ENCODE peak calls at places on chromosomes 5 and 9, in eight cellular contexts. T is lower lobe of right lung; M is HL-60; C is skeletal muscle cell; D is AG04449; K is CD8-positive, alpha-beta T cell; X is fibroblast of lung; W is heart left ventricle. U is an unnamed sample.

GRCh38 chr5:143340891-143341685 is 62.4 kb downstream of the NR3C1 start:
- DNase-seq in K (no peak), M (no peak), W (no peak), D (no peak), X (peak), T (no peak), C (no peak), U (no peak)

GRCh38 chr5:180787025-180787424 is 15.6 kb downstream of the MGAT1 start:
- DNase-seq in K (no peak), W (no peak), M (no peak), C (no peak), T (no peak), D (no peak), X (no peak), U (no peak)

GRCh38 chr9:110669439-110669838 is 848 bp downstream of the MUSK start:
- DNase-seq in X (peak), K (no peak), M (no peak), C (no peak), W (no peak), T (no peak), D (no peak), U (no peak)

GRCh38 chr9:137578518-137579258 is at the start of gene DPH7:
- DNase-seq in K (peak), W (peak), X (peak), C (peak), T (peak), D (peak), M (peak), U (peak)

GRCh38 chr5:106072208-106072607 is 1598.5 kb downstream of the EFNA5 start:
- DNase-seq in D (no peak), M (no peak), C (no peak), X (no peak), K (no peak), W (no peak), T (no peak), U (no peak)

GRCh38 chr5:138450971-138451370 is 12.1 kb downstream of the REEP2 start:
- DNase-seq in C (no peak), X (no peak), W (no peak), M (no peak), T (no peak), D (no peak), K (no peak), U (no peak)

GRCh38 chr5:43036409-43036808 is 3.7 kb downstream of the ANXA2R start:
- DNase-seq in K (no peak), C (no peak), W (no peak), M (no peak), D (no peak), X (peak), T (no peak), U (no peak)

GRCh38 chr5:113606298-113607134 is 93.0 kb downstream of the YTHDC2 start:
- DNase-seq in X (peak), M (peak), D (no peak), C (no peak), W (peak), T (no peak), K (peak), U (peak)

GRCh38 chr5:134131578-134132350 is 17.3 kb downstream of the TCF7 start:
- DNase-seq in D (no peak), C (no peak), M (no peak), K (no peak), W (no peak), X (no peak), T (peak), U (no peak)

GRCh38 chr9:95284667-95285066 is 32.8 kb downstream of the FANCC start:
- DNase-seq in X (no peak), D (no peak), K (no peak), C (no peak), T (no peak), W (no peak), M (no peak), U (no peak)

GRCh38 chr5:38265546-38266179 is 7.3 kb downstream of the EGFLAM start:
- DNase-seq in K (peak), T (no peak), C (no peak), W (no peak), X (peak), M (peak), D (no peak), U (peak)

GRCh38 chr5:38468202-38468656 is 88.2 kb downstream of the LIFR start:
- DNase-seq in W (no peak), D (peak), M (no peak), X (peak), K (no peak), T (no peak), C (peak), U (peak)

GRCh38 chr5:40220260-40220659 is 459.5 kb upstream of the PTGER4 start:
- DNase-seq in K (no peak), M (no peak), X (peak), C (no peak), D (no peak), W (no peak), T (no peak), U (no peak)

GRCh38 chr5:126054593-126055347 is 368.4 kb upstream of the GRAMD2B start:
- DNase-seq in D (no peak), C (no peak), K (no peak), T (no peak), X (peak), W (no peak), M (no peak), U (no peak)

GRCh38 chr5:124494540-124495116 is 251.8 kb downstream of the ZNF608 start:
- DNase-seq in D (peak), W (no peak), T (no peak), C (no peak), K (no peak), M (no peak), X (no peak), U (no peak)

GRCh38 chr5:176700239-176700847 is 53.1 kb downstream of the TSPAN17 start:
- DNase-seq in K (no peak), D (no peak), M (peak), X (no peak), W (peak), T (no peak), C (no peak), U (no peak)

GRCh38 chr9:917730-918129 is 58.7 kb upstream of the DMRT3 start:
- DNase-seq in W (no peak), D (no peak), C (no peak), K (no peak), M (no peak), X (no peak), T (no peak), U (no peak)

GRCh38 chr5:73214921-73215490 is 42.0 kb downstream of the TMEM174 start:
- DNase-seq in K (no peak), T (no peak), M (no peak), D (no peak), X (no peak), C (no peak), W (no peak), U (no peak)

GRCh38 chr5:10563132-10563939 is 534 bp upstream of the ANKRD33B start:
- DNase-seq in X (peak), W (peak), D (no peak), K (peak), M (peak), T (peak), C (no peak), U (no peak)

GRCh38 chr5:110757118-110757729 is 18.4 kb downstream of the SLC25A46 start:
- DNase-seq in T (no peak), W (no peak), D (no peak), K (no peak), M (no peak), C (no peak), X (peak), U (no peak)

GRCh38 chr5:180718810-180719453 is 20.9 kb downstream of the OR2Y1 start:
- DNase-seq in X (peak), C (no peak), D (no peak), K (peak), T (no peak), W (no peak), M (peak), U (peak)

GRCh38 chr5:176133289-176133870 is 104.8 kb upstream of the SIMC1 start:
- DNase-seq in K (no peak), C (no peak), T (no peak), W (no peak), X (no peak), D (no peak), M (no peak), U (no peak)

GRCh38 chr5:113232667-113233066 is 202.1 kb downstream of the TSSK1B start:
- DNase-seq in T (no peak), K (no peak), C (no peak), D (no peak), M (no peak), X (peak), W (no peak), U (no peak)

GRCh38 chr5:154444559-154445421 is 1.0 kb upstream of the SAP30L start:
- DNase-seq in C (no peak), X (no peak), D (no peak), W (peak), K (peak), M (peak), T (no peak), U (no peak)

GRCh38 chr9:112546149-112547012 is 59.8 kb downstream of the KIAA1958 start:
- DNase-seq in K (no peak), M (no peak), W (no peak), X (peak), T (no peak), C (no peak), D (no peak), U (no peak)

GRCh38 chr9:99083051-99083450 is 21.9 kb upstream of the TGFBR1 start:
- DNase-seq in K (no peak), T (no peak), W (no peak), C (no peak), X (no peak), M (no peak), D (no peak), U (no peak)

GRCh38 chr5:110768138-110768845 is 29.5 kb downstream of the SLC25A46 start:
- DNase-seq in C (peak), T (no peak), X (peak), M (no peak), W (no peak), D (no peak), K (no peak), U (no peak)

GRCh38 chr9:19174127-19174921 is 47.0 kb upstream of the PLIN2 start:
- DNase-seq in X (peak), M (peak), D (peak), W (peak), C (peak), T (no peak), K (no peak), U (peak)

GRCh38 chr9:127119319-127119709 is 3.1 kb downstream of the ANGPTL2 start:
- DNase-seq in D (no peak), W (no peak), T (no peak), X (no peak), K (no peak), M (no peak), C (no peak), U (no peak)

GRCh38 chr5:54520438-54520846 is 2.9 kb downstream of the SNX18 start:
- DNase-seq in W (peak), M (peak), C (no peak), D (no peak), T (no peak), K (no peak), X (peak), U (no peak)

GRCh38 chr5:113193311-113193978 is 216.8 kb downstream of the DCP2 start:
- DNase-seq in K (no peak), X (no peak), C (no peak), M (no peak), D (no peak), T (no peak), W (no peak), U (no peak)

GRCh38 chr5:153629027-153629426 is 138.6 kb downstream of the GRIA1 start:
- DNase-seq in T (peak), D (peak), M (no peak), W (no peak), X (peak), K (no peak), C (peak), U (peak)

DNA sequence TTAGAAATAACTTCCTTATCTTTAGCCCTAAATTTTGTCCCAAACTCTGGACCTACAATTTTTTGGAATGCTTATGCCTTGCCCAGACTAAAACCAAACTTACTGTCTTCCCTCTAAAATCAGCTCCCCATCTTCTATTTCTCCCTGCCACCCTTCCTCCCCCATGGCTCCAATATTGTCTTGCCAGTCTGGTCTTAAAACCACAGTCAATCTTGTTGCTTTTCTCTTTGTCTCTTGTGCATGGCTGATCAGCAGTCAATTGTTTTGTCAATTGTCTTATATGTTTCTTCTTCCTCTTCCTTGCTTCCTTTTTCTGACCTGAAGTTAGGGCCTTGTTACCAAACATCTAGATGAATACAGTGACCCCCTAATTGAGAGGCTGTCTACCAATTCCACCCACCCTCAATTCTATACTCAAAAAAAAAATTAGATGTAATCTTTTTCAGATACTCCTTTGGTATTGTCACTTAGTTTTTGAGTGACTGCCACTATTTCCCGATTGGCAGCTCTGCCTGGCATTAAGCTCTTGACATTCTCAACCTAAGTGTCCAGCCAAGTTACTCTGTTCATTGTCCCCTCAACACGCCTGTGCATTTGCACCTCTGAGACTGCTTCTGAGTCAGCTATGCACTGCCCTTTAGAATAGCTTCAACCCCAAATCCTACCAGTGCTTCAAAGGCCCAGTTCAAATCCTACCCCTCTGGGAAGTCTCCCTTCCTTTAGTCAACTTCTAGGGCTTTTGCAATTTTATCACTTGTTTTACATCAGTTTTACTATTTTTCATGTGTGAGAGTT is 2.5 kb downstream of the PDCD1LG2 start:
- DNase-seq in C (no peak), X (no peak), W (no peak), M (no peak), T (no peak), K (no peak), D (no peak), U (no peak)
- H3K4me3 ChIP-seq in C (no peak), X (peak), W (peak), M (no peak), T (no peak), K (no peak), D (peak), U (no peak)

DNA sequence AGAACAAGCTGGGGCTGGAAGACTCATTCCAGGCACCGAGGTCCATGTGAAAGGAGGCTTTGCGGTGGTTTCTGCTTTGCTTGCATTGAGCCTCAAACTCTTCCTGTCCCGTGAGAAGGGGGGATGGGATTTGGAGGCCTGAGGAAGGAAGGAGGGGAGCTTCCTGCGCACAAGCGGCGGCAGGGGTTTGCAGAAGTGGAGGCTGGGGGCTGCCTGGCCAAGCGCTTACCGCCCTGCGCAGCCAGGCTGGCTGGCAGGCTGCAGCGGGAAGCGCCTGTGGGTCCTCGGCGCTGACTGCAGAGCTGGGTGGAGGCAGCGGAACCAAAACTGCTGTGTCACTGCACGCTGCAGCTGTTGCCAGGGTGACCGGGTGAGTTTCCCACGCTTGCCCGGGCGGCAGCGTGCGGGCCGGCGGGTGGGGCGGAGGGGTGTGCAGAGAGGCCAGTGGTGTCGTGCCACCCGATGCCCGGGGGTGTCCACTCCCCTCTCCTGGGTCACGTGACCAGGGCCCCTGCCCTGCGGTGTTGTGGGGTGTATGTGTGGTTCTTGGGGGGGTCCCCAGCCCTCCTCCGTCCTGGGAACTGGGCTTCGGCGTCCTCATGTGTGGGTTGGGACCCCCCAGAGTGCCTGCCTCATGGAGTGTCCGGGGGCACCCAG is 81.0 kb downstream of the RXRA start:
- DNase-seq in C (peak), M (peak), W (peak), D (peak), K (peak), T (peak), X (peak), U (peak)
- H3K4me3 ChIP-seq in C (peak), M (peak), W (peak), D (peak), K (peak), T (peak), X (no peak), U (peak)

DNA sequence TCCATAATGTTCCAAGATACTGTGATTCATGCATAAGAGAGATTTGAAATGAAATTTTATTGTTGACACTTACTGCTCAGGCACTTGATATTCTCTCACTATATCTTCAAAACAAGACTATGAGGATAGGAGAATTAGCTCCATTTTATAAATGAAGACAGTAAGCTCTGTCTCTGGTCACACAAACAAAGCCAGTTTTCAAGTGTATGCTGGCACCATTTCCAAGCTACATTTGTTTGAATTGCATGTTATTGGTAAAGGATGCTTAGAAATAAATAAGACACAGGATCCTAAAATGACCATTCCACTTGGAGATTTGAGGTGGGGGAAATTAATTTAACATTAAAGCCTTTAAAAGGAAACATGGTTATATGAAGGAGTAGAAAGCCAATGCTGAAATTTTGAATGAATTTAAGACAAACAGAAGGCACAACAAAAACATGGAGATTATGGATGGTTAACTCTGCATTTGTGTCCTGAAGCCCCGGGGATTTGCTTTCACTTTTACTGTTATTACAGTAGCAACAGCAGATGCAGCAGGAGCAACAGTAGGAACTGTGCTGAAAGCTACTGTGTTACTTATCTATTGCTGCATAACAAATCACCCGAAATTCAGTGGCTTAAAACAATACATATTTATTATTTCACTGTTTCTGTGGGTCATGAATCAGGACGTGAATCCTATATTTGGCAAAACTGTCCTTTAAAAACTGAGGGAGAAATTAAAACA is 79.7 kb upstream of the ASTN2 start:
- DNase-seq in K (no peak), M (no peak), T (no peak), D (no peak), C (no peak), W (no peak), X (no peak), U (no peak)
- H3K4me3 ChIP-seq in K (no peak), M (no peak), T (no peak), D (no peak), C (no peak), W (no peak), X (no peak), U (no peak)

DNA sequence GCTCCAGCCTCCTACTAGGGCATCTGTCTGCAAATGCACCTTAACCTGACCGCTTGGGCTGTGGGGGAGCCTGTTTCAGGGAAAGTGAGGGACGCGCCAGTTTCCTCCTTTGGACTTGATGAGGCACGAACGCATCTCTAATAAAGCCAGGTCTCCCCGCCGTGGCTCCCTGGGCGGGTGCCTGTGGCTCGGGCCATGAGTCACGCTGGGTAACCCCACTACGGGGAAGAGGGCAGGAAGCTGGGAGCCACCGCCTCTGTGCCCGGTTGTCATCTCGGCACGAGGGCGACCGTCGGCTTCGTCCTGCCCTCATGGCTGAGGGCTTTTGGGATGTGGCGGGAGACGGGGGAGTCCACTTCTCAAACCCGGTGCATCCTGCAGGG is 12.1 kb downstream of the NOTCH1 start:
- DNase-seq in X (peak), M (peak), D (no peak), K (peak), C (no peak), T (peak), W (peak), U (no peak)
- H3K4me3 ChIP-seq in X (no peak), M (no peak), D (no peak), K (peak), C (no peak), T (peak), W (peak), U (no peak)

U was measured in HFF-Myc.